ENCODE peak calls at places on chromosomes 4 and X, in five cellular contexts. One of them, this sample, is unnamed.

GRCh38 chr4:181662383-181662782 is 580.8 kb upstream of the TENM3 start:
- DNase-seq in astrocyte of the spinal cord: peak; percentile 72
- DNase-seq in HL-60: no peak
- DNase-seq in HCT116: no peak
- DNase-seq in colonic mucosa: no peak
- DNase-seq in this sample: no peak

GRCh38 chrX:120334603-120335002 is 23.3 kb upstream of the TMEM255A start:
- DNase-seq in astrocyte of the spinal cord: no peak
- DNase-seq in HL-60: peak; percentile 28
- DNase-seq in HCT116: no peak
- DNase-seq in colonic mucosa: no peak
- DNase-seq in this sample: no peak

GRCh38 chr4:81523672-81524436 is 52.1 kb upstream of the RASGEF1B start:
- DNase-seq in astrocyte of the spinal cord: no peak
- DNase-seq in HL-60: no peak
- DNase-seq in HCT116: no peak
- DNase-seq in colonic mucosa: no peak
- DNase-seq in this sample: no peak

GRCh38 chr4:87049508-87049907 is 114.7 kb downstream of the AFF1 start:
- DNase-seq in astrocyte of the spinal cord: no peak
- DNase-seq in HL-60: no peak
- DNase-seq in HCT116: no peak
- DNase-seq in colonic mucosa: no peak
- DNase-seq in this sample: no peak

GRCh38 chr4:113834302-113834701 is 72.8 kb upstream of the CAMK2D start:
- DNase-seq in astrocyte of the spinal cord: no peak
- DNase-seq in HL-60: no peak
- DNase-seq in HCT116: no peak
- DNase-seq in colonic mucosa: no peak
- DNase-seq in this sample: no peak

GRCh38 chrX:136586386-136586785 is 54.4 kb downstream of the VGLL1 start:
- DNase-seq in astrocyte of the spinal cord: peak; percentile 28
- DNase-seq in HL-60: no peak
- DNase-seq in HCT116: no peak
- DNase-seq in colonic mucosa: no peak
- DNase-seq in this sample: no peak

GRCh38 chrX:24491741-24492140 is 26.7 kb downstream of the PDK3 start:
- DNase-seq in astrocyte of the spinal cord: no peak
- DNase-seq in HL-60: no peak
- DNase-seq in HCT116: no peak
- DNase-seq in colonic mucosa: no peak
- DNase-seq in this sample: no peak

GRCh38 chrX:139909716-139910115 is 23.1 kb downstream of the ATP11C start:
- DNase-seq in astrocyte of the spinal cord: no peak
- DNase-seq in HL-60: no peak
- DNase-seq in HCT116: no peak
- DNase-seq in colonic mucosa: no peak
- DNase-seq in this sample: no peak

GRCh38 chr4:170988446-170988845 is 824.8 kb upstream of the GALNTL6 start:
- DNase-seq in astrocyte of the spinal cord: no peak
- DNase-seq in HL-60: no peak
- DNase-seq in HCT116: no peak
- DNase-seq in colonic mucosa: no peak
- DNase-seq in this sample: no peak

GRCh38 chrX:102697506-102697905 is 14.7 kb upstream of the GPRASP2 start:
- DNase-seq in astrocyte of the spinal cord: peak; percentile 35
- DNase-seq in HL-60: no peak
- DNase-seq in HCT116: no peak
- DNase-seq in colonic mucosa: no peak
- DNase-seq in this sample: no peak

GRCh38 chr4:109078724-109079123 is 223.7 kb downstream of the COL25A1 start:
- DNase-seq in astrocyte of the spinal cord: peak; percentile 90
- DNase-seq in HL-60: no peak
- DNase-seq in HCT116: no peak
- DNase-seq in colonic mucosa: no peak
- DNase-seq in this sample: no peak

GRCh38 chrX:134377537-134377936 is 82.4 kb upstream of the HPRT1 start:
- DNase-seq in astrocyte of the spinal cord: peak; percentile 43
- DNase-seq in HL-60: peak; percentile 41
- DNase-seq in HCT116: no peak
- DNase-seq in colonic mucosa: no peak
- DNase-seq in this sample: no peak

GRCh38 chr4:102263024-102263787 is 82.1 kb downstream of the SLC39A8 start:
- DNase-seq in astrocyte of the spinal cord: peak; percentile 61
- DNase-seq in HL-60: peak; percentile 34
- DNase-seq in HCT116: peak; percentile 51
- DNase-seq in colonic mucosa: no peak
- DNase-seq in this sample: no peak

GRCh38 chr4:13543648-13544555 is at the start of gene NKX3-2:
- DNase-seq in astrocyte of the spinal cord: no peak
- DNase-seq in HL-60: no peak
- DNase-seq in HCT116: no peak
- DNase-seq in colonic mucosa: no peak
- DNase-seq in this sample: peak; percentile 78

GRCh38 chrX:21408324-21408723 is 34.1 kb downstream of the CNKSR2 start:
- DNase-seq in astrocyte of the spinal cord: peak; percentile 20
- DNase-seq in HL-60: no peak
- DNase-seq in HCT116: no peak
- DNase-seq in colonic mucosa: no peak
- DNase-seq in this sample: no peak

GRCh38 chr4:66949424-66949823 is 595.9 kb downstream of the CENPC start:
- DNase-seq in astrocyte of the spinal cord: no peak
- DNase-seq in HL-60: peak; percentile 10
- DNase-seq in HCT116: no peak
- DNase-seq in colonic mucosa: no peak
- DNase-seq in this sample: no peak

GRCh38 chr4:55458164-55458563 is 62.4 kb downstream of the TMEM165 start:
- DNase-seq in astrocyte of the spinal cord: peak; percentile 40
- DNase-seq in HL-60: no peak
- DNase-seq in HCT116: no peak
- DNase-seq in colonic mucosa: no peak
- DNase-seq in this sample: no peak

GRCh38 chrX:146863566-146863965 is 49.0 kb upstream of the CXorf51A start:
- DNase-seq in astrocyte of the spinal cord: peak; percentile 38
- DNase-seq in HL-60: no peak
- DNase-seq in HCT116: no peak
- DNase-seq in colonic mucosa: no peak
- DNase-seq in this sample: no peak

GRCh38 chr4:147725673-147726072 is 6.2 kb upstream of the ARHGAP10 start:
- DNase-seq in astrocyte of the spinal cord: no peak
- DNase-seq in HL-60: no peak
- DNase-seq in HCT116: no peak
- DNase-seq in colonic mucosa: no peak
- DNase-seq in this sample: no peak

GRCh38 chr4:17781831-17782287 is 438 bp upstream of the FAM184B start:
- DNase-seq in astrocyte of the spinal cord: no peak
- DNase-seq in HL-60: no peak
- DNase-seq in HCT116: no peak
- DNase-seq in colonic mucosa: no peak
- DNase-seq in this sample: no peak

GRCh38 chr4:158534727-158535126 is 13.0 kb downstream of the RXFP1 start:
- DNase-seq in astrocyte of the spinal cord: no peak
- DNase-seq in HL-60: no peak
- DNase-seq in HCT116: no peak
- DNase-seq in colonic mucosa: no peak
- DNase-seq in this sample: no peak

GRCh38 chr4:17010426-17011087 is 112.1 kb upstream of the LDB2 start:
- DNase-seq in astrocyte of the spinal cord: no peak
- DNase-seq in HL-60: no peak
- DNase-seq in HCT116: no peak
- DNase-seq in colonic mucosa: no peak
- DNase-seq in this sample: no peak

GRCh38 chrX:109660756-109661155 is 35.8 kb upstream of the KCNE5 start:
- DNase-seq in astrocyte of the spinal cord: peak; percentile 11
- DNase-seq in HL-60: no peak
- DNase-seq in HCT116: no peak
- DNase-seq in colonic mucosa: no peak
- DNase-seq in this sample: no peak

GRCh38 chrX:123830309-123830708 is 29.5 kb upstream of the XIAP start:
- DNase-seq in astrocyte of the spinal cord: peak; percentile 26
- DNase-seq in HL-60: peak; percentile 67
- DNase-seq in HCT116: no peak
- DNase-seq in colonic mucosa: peak; percentile 80
- DNase-seq in this sample: no peak

GRCh38 chr4:8840006-8840793 is 31.4 kb downstream of the HMX1 start:
- DNase-seq in astrocyte of the spinal cord: no peak
- DNase-seq in HL-60: no peak
- DNase-seq in HCT116: no peak
- DNase-seq in colonic mucosa: no peak
- DNase-seq in this sample: peak; percentile 41

DNA sequence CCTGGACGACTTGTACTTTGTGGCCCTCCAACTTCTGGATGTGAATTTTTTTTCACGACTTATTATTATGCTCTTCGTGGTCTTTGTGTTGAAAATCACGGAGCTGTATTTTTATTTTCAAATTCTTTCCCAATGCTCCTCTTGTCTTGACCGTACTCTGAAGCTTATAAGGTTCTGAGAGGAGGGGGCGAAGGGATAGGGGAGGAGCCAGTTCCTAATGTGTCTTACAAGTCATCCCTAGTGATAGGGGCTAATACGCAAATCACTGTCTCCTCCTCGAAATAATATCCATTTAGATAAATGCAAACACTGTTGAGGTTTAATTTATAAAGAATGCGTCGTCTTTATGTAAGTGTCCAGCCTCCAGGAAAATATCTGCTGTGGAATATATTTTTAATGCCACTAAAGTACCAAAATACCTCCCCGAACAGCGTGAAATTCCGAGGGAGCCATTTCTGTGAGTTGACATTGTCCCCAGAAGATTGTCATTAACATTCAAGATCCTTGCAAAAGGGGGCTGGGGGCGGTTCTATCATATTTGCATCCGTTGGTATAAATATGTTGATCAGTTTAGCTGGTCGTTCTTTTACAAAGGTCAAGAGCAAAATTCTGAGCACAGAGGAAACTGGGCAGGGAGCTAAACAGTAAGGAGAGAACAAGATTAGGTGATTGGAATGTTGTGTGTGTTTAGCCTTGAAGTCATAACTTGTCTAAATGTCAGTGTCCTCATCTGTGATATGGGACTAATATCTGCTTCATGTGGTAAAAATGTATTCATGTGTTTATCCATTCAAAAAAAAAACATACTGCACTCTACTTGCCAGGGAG is 3.7 kb upstream of the FAT1 start:
- DNase-seq in astrocyte of the spinal cord: peak; percentile 24
- DNase-seq in HL-60: no peak
- DNase-seq in HCT116: no peak
- DNase-seq in colonic mucosa: no peak
- DNase-seq in this sample: no peak
- H3K4me3 ChIP-seq in astrocyte of the spinal cord: peak overlapping the region; percentile 96
- H3K4me3 ChIP-seq in HL-60: no peak overlapping the region
- H3K4me3 ChIP-seq in HCT116: peak overlapping the region; percentile 91
- H3K4me3 ChIP-seq in colonic mucosa: peak overlapping the region; percentile 76
- H3K4me3 ChIP-seq in this sample: peak overlapping the region; percentile 91

DNA sequence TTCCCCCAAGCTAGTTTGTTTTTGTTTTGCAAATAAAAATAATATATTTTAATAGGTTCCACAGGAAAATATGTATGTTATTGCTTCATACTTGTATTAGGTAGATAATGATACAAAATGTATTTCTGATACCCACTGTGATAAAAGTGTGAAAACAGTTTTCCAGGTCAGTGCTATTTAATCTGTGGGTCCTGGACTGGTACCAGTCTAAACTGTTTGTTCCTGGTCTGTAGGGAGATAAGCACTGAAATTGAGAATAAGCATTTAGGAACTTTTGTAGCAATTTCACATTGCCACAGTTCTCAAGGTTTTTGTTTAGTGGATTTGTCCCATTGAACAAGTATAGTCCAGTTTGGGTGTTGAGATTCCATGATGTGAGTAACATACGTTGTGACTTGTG is 110.5 kb downstream of the PDLIM5 start:
- DNase-seq in astrocyte of the spinal cord: no peak
- DNase-seq in HL-60: no peak
- DNase-seq in HCT116: no peak
- DNase-seq in colonic mucosa: no peak
- DNase-seq in this sample: no peak
- H3K4me3 ChIP-seq in astrocyte of the spinal cord: no peak overlapping the region
- H3K4me3 ChIP-seq in HL-60: no peak overlapping the region
- H3K4me3 ChIP-seq in HCT116: no peak overlapping the region
- H3K4me3 ChIP-seq in colonic mucosa: no peak overlapping the region
- H3K4me3 ChIP-seq in this sample: no peak overlapping the region

DNA sequence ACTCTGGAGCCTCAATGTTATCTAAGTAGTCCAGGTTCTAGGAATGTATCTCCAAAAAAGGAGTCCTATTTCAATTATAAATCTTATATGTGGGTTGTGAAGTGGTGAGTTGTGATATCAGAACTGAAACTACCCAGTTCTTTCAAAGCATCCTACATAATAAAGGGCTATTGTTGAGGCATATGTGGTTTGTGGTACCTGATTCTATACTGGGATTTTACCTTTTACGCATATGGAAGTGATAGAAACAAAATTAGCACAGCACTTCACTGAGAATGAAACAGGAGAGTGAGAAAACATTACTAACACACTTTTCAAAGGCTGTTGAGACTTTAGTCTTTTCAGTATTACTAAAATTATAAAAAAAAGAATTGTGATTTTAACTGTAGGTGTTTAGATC is 417.7 kb upstream of the GALNT7 start:
- DNase-seq in astrocyte of the spinal cord: no peak
- DNase-seq in HL-60: no peak
- DNase-seq in HCT116: no peak
- DNase-seq in colonic mucosa: no peak
- DNase-seq in this sample: no peak
- H3K4me3 ChIP-seq in astrocyte of the spinal cord: no peak overlapping the region
- H3K4me3 ChIP-seq in HL-60: no peak overlapping the region
- H3K4me3 ChIP-seq in HCT116: no peak overlapping the region
- H3K4me3 ChIP-seq in colonic mucosa: no peak overlapping the region
- H3K4me3 ChIP-seq in this sample: no peak overlapping the region

DNA sequence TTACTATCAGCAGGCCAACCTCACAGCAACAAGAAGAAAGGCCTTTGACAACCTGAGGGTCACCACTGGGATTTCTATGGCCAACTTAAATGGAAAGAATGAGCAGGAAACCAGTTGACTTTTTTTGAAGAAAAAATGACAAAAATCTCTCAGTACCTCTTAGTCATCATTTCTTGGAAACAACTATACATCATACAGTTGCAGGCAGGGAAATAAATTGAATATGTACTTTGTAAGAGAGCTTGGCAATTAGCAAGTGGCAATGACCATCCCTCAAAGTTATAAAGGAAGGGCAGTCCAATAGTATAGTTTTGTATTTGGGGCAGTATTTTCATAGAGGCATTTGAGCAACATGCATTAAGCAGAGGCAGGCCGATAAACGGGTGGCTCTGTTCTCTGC is 83.4 kb upstream of the AMELX start:
- DNase-seq in astrocyte of the spinal cord: no peak
- DNase-seq in HL-60: no peak
- DNase-seq in HCT116: no peak
- DNase-seq in colonic mucosa: no peak
- DNase-seq in this sample: no peak
- H3K4me3 ChIP-seq in astrocyte of the spinal cord: no peak overlapping the region
- H3K4me3 ChIP-seq in HL-60: no peak overlapping the region
- H3K4me3 ChIP-seq in HCT116: no peak overlapping the region
- H3K4me3 ChIP-seq in colonic mucosa: no peak overlapping the region
- H3K4me3 ChIP-seq in this sample: no peak overlapping the region

GRCh38 chr4:185212566-185212965 is 3.2 kb downstream of the SNX25 start:
- DNase-seq in astrocyte of the spinal cord: no peak
- DNase-seq in HL-60: no peak
- DNase-seq in HCT116: no peak
- DNase-seq in colonic mucosa: no peak
- DNase-seq in this sample: no peak
- H3K4me3 ChIP-seq in astrocyte of the spinal cord: no peak overlapping the region
- H3K4me3 ChIP-seq in HL-60: no peak overlapping the region
- H3K4me3 ChIP-seq in HCT116: no peak overlapping the region
- H3K4me3 ChIP-seq in colonic mucosa: no peak overlapping the region
- H3K4me3 ChIP-seq in this sample: no peak overlapping the region

This sample was measured in sigmoid colon.